ENCODE peak calls at places on chromosomes 7 and 10, in four cellular contexts. L is NCI-H1436, Y is omental fat pad, P is ELF-1. Q is an unnamed sample.

GRCh38 chr7:137970263-137970975 is 31.5 kb downstream of the CREB3L2 start:
- DNase-seq in L (no peak), P (no peak), Y (no peak), Q (no peak)

GRCh38 chr10:986137-986825 is 2.0 kb upstream of the GTPBP4 start:
- DNase-seq in Y (no peak), L (peak), P (no peak), Q (no peak)

GRCh38 chr10:112761256-112761655 is 188.8 kb upstream of the TCF7L2 start:
- DNase-seq in P (no peak), Y (no peak), L (peak), Q (no peak)

GRCh38 chr7:1890289-1891235 is 220.5 kb downstream of the ELFN1 start:
- DNase-seq in Y (no peak), P (no peak), L (no peak), Q (no peak)

GRCh38 chr7:13031481-13031880 is 344.0 kb downstream of the ARL4A start:
- DNase-seq in P (no peak), L (no peak), Y (no peak), Q (no peak)

GRCh38 chr7:108202743-108203142 is 72.6 kb upstream of the LAMB4 start:
- DNase-seq in Y (no peak), L (no peak), P (no peak), Q (no peak)

GRCh38 chr7:30476401-30477145 is 2.0 kb downstream of the NOD1 start:
- DNase-seq in P (no peak), Y (no peak), L (peak), Q (no peak)

GRCh38 chr7:43756368-43757072 is 2.0 kb upstream of the BLVRA start:
- DNase-seq in L (no peak), P (no peak), Y (no peak), Q (no peak)

GRCh38 chr7:122217125-122217524 is 73.1 kb upstream of the AASS start:
- DNase-seq in L (no peak), Y (no peak), P (no peak), Q (no peak)

GRCh38 chr10:785539-786214 is 96.2 kb upstream of the DIP2C start:
- DNase-seq in L (no peak), Y (no peak), P (no peak), Q (no peak)

GRCh38 chr7:118280319-118281012 is 56.0 kb downstream of the ANKRD7 start:
- DNase-seq in L (no peak), Y (no peak), P (no peak), Q (no peak)

GRCh38 chr10:117418121-117418520 is 42.9 kb upstream of the PDZD8 start:
- DNase-seq in Y (no peak), P (no peak), L (no peak), Q (no peak)

GRCh38 chr10:90289037-90289436 is 568.8 kb downstream of the HTR7 start:
- DNase-seq in L (no peak), P (no peak), Y (no peak), Q (no peak)

GRCh38 chr7:121605297-121605640 is 209.2 kb upstream of the FAM3C start:
- DNase-seq in P (no peak), Y (no peak), L (peak), Q (no peak)

GRCh38 chr7:115941703-115942268 is 88.8 kb downstream of the TFEC start:
- DNase-seq in Y (no peak), L (no peak), P (no peak), Q (peak)

GRCh38 chr7:138491612-138492386 is 31.7 kb downstream of the TRIM24 start:
- DNase-seq in Y (no peak), L (no peak), P (no peak), Q (no peak)

GRCh38 chr7:14734839-14735321 is 167.7 kb downstream of the DGKB start:
- DNase-seq in L (no peak), Y (no peak), P (peak), Q (peak)

GRCh38 chr7:5631185-5631584 is 150.3 kb downstream of the RNF216 start:
- DNase-seq in Y (no peak), L (no peak), P (no peak), Q (no peak)

GRCh38 chr10:63681965-63682704 is 160.9 kb downstream of the REEP3 start:
- DNase-seq in L (no peak), P (no peak), Y (no peak), Q (no peak)

GRCh38 chr7:11557627-11558026 is 274.4 kb downstream of the THSD7A start:
- DNase-seq in P (peak), L (no peak), Y (no peak), Q (peak)

GRCh38 chr10:59465089-59465488 is 102.7 kb upstream of the FAM13C start:
- DNase-seq in L (no peak), P (peak), Y (no peak), Q (peak)

GRCh38 chr10:58044072-58044471 is 223.6 kb downstream of the IPMK start:
- DNase-seq in L (no peak), P (no peak), Y (no peak), Q (no peak)

GRCh38 chr7:44283381-44284211 is 41.8 kb downstream of the CAMK2B start:
- DNase-seq in Y (peak), P (no peak), L (no peak), Q (no peak)